ENCODE peak calls at places on chromosomes 5 and 9, in six cellular contexts. One of them, this sample, is unnamed.

GRCh38 chr5:130337179-130337888 is 433.1 kb downstream of the CHSY3 start:
- DNase-seq in A549: peak; percentile 27
- DNase-seq in K562: no peak
- DNase-seq in SK-N-SH: no peak
- DNase-seq in HepG2: no peak
- DNase-seq in GM12878: no peak
- DNase-seq in this sample: peak; percentile 15

GRCh38 chr9:127516835-127517607 is 65.7 kb downstream of the LRSAM1 start:
- DNase-seq in HepG2: no peak
- DNase-seq in GM12878: no peak
- DNase-seq in SK-N-SH: no peak
- DNase-seq in A549: no peak
- DNase-seq in K562: no peak
- DNase-seq in this sample: no peak

GRCh38 chr9:26723486-26723885 is 169.1 kb downstream of the CAAP1 start:
- DNase-seq in HepG2: peak; percentile 20
- DNase-seq in GM12878: no peak
- DNase-seq in K562: peak; percentile 21
- DNase-seq in SK-N-SH: no peak
- DNase-seq in A549: peak; percentile 44
- DNase-seq in this sample: peak; percentile 6

GRCh38 chr9:111961011-111961410 is 64.4 kb downstream of the UGCG start:
- DNase-seq in GM12878: no peak
- DNase-seq in K562: no peak
- DNase-seq in SK-N-SH: no peak
- DNase-seq in HepG2: no peak
- DNase-seq in A549: no peak
- DNase-seq in this sample: peak; percentile 79

GRCh38 chr5:137498301-137498735 is 808 bp downstream of the SPOCK1 start:
- DNase-seq in HepG2: no peak
- DNase-seq in A549: peak; percentile 28
- DNase-seq in GM12878: no peak
- DNase-seq in K562: no peak
- DNase-seq in SK-N-SH: peak; percentile 75
- DNase-seq in this sample: no peak

GRCh38 chr5:41722359-41722950 is 147.8 kb downstream of the OXCT1 start:
- DNase-seq in GM12878: no peak
- DNase-seq in HepG2: no peak
- DNase-seq in K562: no peak
- DNase-seq in A549: no peak
- DNase-seq in SK-N-SH: no peak
- DNase-seq in this sample: peak; percentile 10

GRCh38 chr9:78685471-78685870 is 388.5 kb downstream of the PSAT1 start:
- DNase-seq in K562: no peak
- DNase-seq in HepG2: no peak
- DNase-seq in GM12878: no peak
- DNase-seq in A549: no peak
- DNase-seq in SK-N-SH: no peak
- DNase-seq in this sample: no peak

GRCh38 chr9:81906656-81907055 is 21.6 kb upstream of the SPATA31D4 start:
- DNase-seq in K562: no peak
- DNase-seq in A549: no peak
- DNase-seq in GM12878: no peak
- DNase-seq in HepG2: no peak
- DNase-seq in SK-N-SH: no peak
- DNase-seq in this sample: peak; percentile 65

GRCh38 chr9:14313951-14314423 is at the start of gene NFIB:
- DNase-seq in GM12878: no peak
- DNase-seq in HepG2: peak; percentile 60
- DNase-seq in SK-N-SH: peak; percentile 88
- DNase-seq in A549: peak; percentile 18
- DNase-seq in K562: peak; percentile 62
- DNase-seq in this sample: peak; percentile 24

GRCh38 chr5:111641533-111642230 is 115.3 kb downstream of the NREP start:
- DNase-seq in K562: no peak
- DNase-seq in A549: no peak
- DNase-seq in HepG2: no peak
- DNase-seq in GM12878: no peak
- DNase-seq in SK-N-SH: no peak
- DNase-seq in this sample: peak; percentile 90

GRCh38 chr5:125597338-125597737 is 825.9 kb upstream of the GRAMD2B start:
- DNase-seq in A549: no peak
- DNase-seq in HepG2: no peak
- DNase-seq in SK-N-SH: no peak
- DNase-seq in K562: no peak
- DNase-seq in GM12878: no peak
- DNase-seq in this sample: peak; percentile 74

GRCh38 chr5:93088997-93089396 is 492.0 kb downstream of the NR2F1-AS1 start:
- DNase-seq in K562: no peak
- DNase-seq in A549: no peak
- DNase-seq in HepG2: no peak
- DNase-seq in GM12878: no peak
- DNase-seq in SK-N-SH: no peak
- DNase-seq in this sample: no peak

GRCh38 chr9:84166828-84167400 is 173.6 kb downstream of the SLC28A3 start:
- DNase-seq in A549: no peak
- DNase-seq in GM12878: no peak
- DNase-seq in HepG2: no peak
- DNase-seq in SK-N-SH: no peak
- DNase-seq in K562: no peak
- DNase-seq in this sample: no peak
- TF ChIP-seq SMC3 in A549: no peak
- TF ChIP-seq SMC3 in GM12878: no peak
- TF ChIP-seq SMC3 in HepG2: no peak
- TF ChIP-seq SMC3 in SK-N-SH: no peak
- TF ChIP-seq SMC3 in K562: no peak
- TF ChIP-seq SMC3 in this sample: no peak

GRCh38 chr5:154857091-154857533 is 1.3 kb upstream of the CNOT8 start:
- DNase-seq in SK-N-SH: no peak
- DNase-seq in HepG2: no peak
- DNase-seq in A549: peak; percentile 16
- DNase-seq in K562: peak; percentile 73
- DNase-seq in GM12878: no peak
- DNase-seq in this sample: no peak

GRCh38 chr5:154860123-154860522 is 1.7 kb downstream of the CNOT8 start:
- DNase-seq in K562: peak; percentile 41
- DNase-seq in GM12878: no peak
- DNase-seq in HepG2: peak; percentile 58
- DNase-seq in SK-N-SH: no peak
- DNase-seq in A549: no peak
- DNase-seq in this sample: peak; percentile 77

GRCh38 chr5:154858972-154859950 is 834 bp downstream of the CNOT8 start:
- DNase-seq in HepG2: no peak
- DNase-seq in A549: no peak
- DNase-seq in K562: peak; percentile 31
- DNase-seq in SK-N-SH: no peak
- DNase-seq in GM12878: no peak
- DNase-seq in this sample: no peak

GRCh38 chr5:154857534-154858250 is 735 bp upstream of the CNOT8 start:
- DNase-seq in HepG2: peak; percentile 93
- DNase-seq in GM12878: peak; percentile 62
- DNase-seq in A549: peak; percentile 90
- DNase-seq in K562: peak; percentile 95
- DNase-seq in SK-N-SH: peak; percentile 91
- DNase-seq in this sample: peak; percentile 96

GRCh38 chr5:154858251-154858971 is at the start of gene CNOT8:
- DNase-seq in K562: peak; percentile 99
- DNase-seq in A549: peak; percentile 80
- DNase-seq in SK-N-SH: peak; percentile 95
- DNase-seq in GM12878: peak; percentile 87
- DNase-seq in HepG2: peak; percentile 94
- DNase-seq in this sample: peak; percentile 98
- TF ChIP-seq SMC3 in K562: peak; percentile 15
- TF ChIP-seq SMC3 in A549: no peak
- TF ChIP-seq SMC3 in SK-N-SH: no peak
- TF ChIP-seq SMC3 in GM12878: no peak
- TF ChIP-seq SMC3 in HepG2: no peak
- TF ChIP-seq SMC3 in this sample: no peak

GRCh38 chr9:137875846-137876245 is 1.7 kb upstream of the CACNA1B start:
- DNase-seq in SK-N-SH: no peak
- DNase-seq in GM12878: no peak
- DNase-seq in A549: no peak
- DNase-seq in K562: no peak
- DNase-seq in HepG2: no peak
- DNase-seq in this sample: no peak
- TF ChIP-seq SMC3 in SK-N-SH: no peak
- TF ChIP-seq SMC3 in GM12878: no peak
- TF ChIP-seq SMC3 in A549: no peak
- TF ChIP-seq SMC3 in K562: no peak
- TF ChIP-seq SMC3 in HepG2: no peak
- TF ChIP-seq SMC3 in this sample: no peak

GRCh38 chr5:74198156-74198555 is 442.4 kb downstream of the ENC1 start:
- DNase-seq in GM12878: no peak
- DNase-seq in SK-N-SH: no peak
- DNase-seq in A549: no peak
- DNase-seq in HepG2: no peak
- DNase-seq in K562: no peak
- DNase-seq in this sample: no peak

GRCh38 chr5:74199436-74200210 is 440.9 kb downstream of the ENC1 start:
- DNase-seq in SK-N-SH: no peak
- DNase-seq in HepG2: no peak
- DNase-seq in A549: no peak
- DNase-seq in GM12878: no peak
- DNase-seq in K562: no peak
- DNase-seq in this sample: peak; percentile 74

GRCh38 chr5:74201334-74202081 is 439.0 kb downstream of the ENC1 start:
- DNase-seq in GM12878: peak; percentile 63
- DNase-seq in K562: peak; percentile 8
- DNase-seq in HepG2: no peak
- DNase-seq in SK-N-SH: no peak
- DNase-seq in A549: no peak
- DNase-seq in this sample: peak; percentile 51

GRCh38 chr5:74200560-74200959 is 440.0 kb downstream of the ENC1 start:
- DNase-seq in K562: no peak
- DNase-seq in GM12878: no peak
- DNase-seq in SK-N-SH: no peak
- DNase-seq in A549: no peak
- DNase-seq in HepG2: no peak
- DNase-seq in this sample: no peak

DNA sequence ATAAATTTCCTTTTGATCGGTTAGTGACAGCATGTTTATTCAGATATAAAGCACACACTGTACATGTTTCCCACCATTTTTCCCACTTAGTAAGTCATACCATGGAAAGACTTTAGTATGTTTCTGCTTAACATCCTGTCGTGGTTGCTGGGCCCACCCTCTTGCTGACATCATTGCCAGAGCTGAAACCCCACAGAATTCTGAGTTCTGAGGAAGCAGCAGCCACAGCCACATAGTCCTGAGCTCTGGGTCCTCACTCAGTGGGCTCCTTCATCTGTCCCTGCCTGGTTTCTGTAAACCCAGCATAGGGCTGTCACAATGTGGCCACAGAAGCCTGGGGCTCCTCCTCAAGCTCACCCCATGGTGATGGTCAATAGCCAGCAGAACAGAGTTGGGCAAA is 441.5 kb downstream of the ENC1 start:
- DNase-seq in HepG2: no peak
- DNase-seq in GM12878: no peak
- DNase-seq in K562: no peak
- DNase-seq in SK-N-SH: no peak
- DNase-seq in A549: no peak
- DNase-seq in this sample: peak; percentile 64
- TF ChIP-seq SMC3 in HepG2: no peak
- TF ChIP-seq SMC3 in GM12878: no peak
- TF ChIP-seq SMC3 in K562: no peak
- TF ChIP-seq SMC3 in SK-N-SH: no peak
- TF ChIP-seq SMC3 in A549: no peak
- TF ChIP-seq SMC3 in this sample: no peak

GRCh38 chr5:64834037-64834436 is 65.3 kb downstream of the CWC27 start:
- DNase-seq in HepG2: no peak
- DNase-seq in A549: no peak
- DNase-seq in K562: no peak
- DNase-seq in GM12878: no peak
- DNase-seq in SK-N-SH: no peak
- DNase-seq in this sample: peak; percentile 44
- TF ChIP-seq SMC3 in HepG2: no peak
- TF ChIP-seq SMC3 in A549: no peak
- TF ChIP-seq SMC3 in K562: no peak
- TF ChIP-seq SMC3 in GM12878: no peak
- TF ChIP-seq SMC3 in SK-N-SH: no peak
- TF ChIP-seq SMC3 in this sample: no peak

DNA sequence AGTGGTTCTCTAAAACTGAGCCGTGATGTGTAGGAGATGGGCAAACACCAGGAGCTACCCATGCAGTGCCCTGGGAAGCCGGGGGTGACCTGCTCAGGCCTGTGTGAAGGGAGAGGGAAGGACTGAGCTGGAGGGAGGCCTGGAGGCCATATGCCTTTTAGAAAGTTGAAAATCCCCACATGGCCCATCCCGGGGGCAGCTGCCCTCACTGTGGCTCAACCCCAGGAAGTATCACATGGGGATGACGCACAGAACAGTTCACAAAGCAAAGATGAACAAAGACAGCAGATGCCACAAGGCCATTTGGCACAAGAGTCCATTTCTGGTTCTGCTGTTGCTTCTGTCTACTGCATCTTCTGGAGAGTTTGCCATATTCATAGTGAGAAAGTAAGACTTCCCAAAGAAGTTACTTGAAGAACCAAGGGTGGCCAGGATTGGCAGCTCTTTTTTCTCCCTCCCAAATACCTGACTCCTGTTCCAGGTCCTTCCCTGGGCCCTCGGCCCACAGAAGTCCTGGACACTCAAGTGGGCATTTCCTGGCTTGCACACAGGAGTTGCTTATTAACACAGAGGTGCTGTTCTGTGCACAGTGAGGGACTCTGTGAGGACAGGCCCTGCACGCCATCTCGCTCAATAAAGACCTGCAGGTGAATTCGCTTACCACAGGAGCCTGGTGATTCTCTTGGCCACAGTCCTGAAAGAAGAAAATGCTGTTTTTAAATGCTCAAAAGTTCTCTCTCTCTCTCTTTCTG is 25.1 kb downstream of the ACSL6 start:
- DNase-seq in GM12878: no peak
- DNase-seq in SK-N-SH: no peak
- DNase-seq in K562: no peak
- DNase-seq in HepG2: no peak
- DNase-seq in A549: no peak
- DNase-seq in this sample: peak; percentile 4
- TF ChIP-seq SMC3 in GM12878: no peak
- TF ChIP-seq SMC3 in SK-N-SH: no peak
- TF ChIP-seq SMC3 in K562: no peak
- TF ChIP-seq SMC3 in HepG2: no peak
- TF ChIP-seq SMC3 in A549: no peak
- TF ChIP-seq SMC3 in this sample: no peak

GRCh38 chr5:43017438-43017820 is 22.7 kb downstream of the ANXA2R start:
- DNase-seq in GM12878: no peak
- DNase-seq in SK-N-SH: no peak
- DNase-seq in A549: no peak
- DNase-seq in HepG2: peak; percentile 35
- DNase-seq in K562: no peak
- DNase-seq in this sample: peak; percentile 55
- TF ChIP-seq SMC3 in GM12878: no peak
- TF ChIP-seq SMC3 in SK-N-SH: no peak
- TF ChIP-seq SMC3 in A549: no peak
- TF ChIP-seq SMC3 in HepG2: no peak
- TF ChIP-seq SMC3 in K562: no peak
- TF ChIP-seq SMC3 in this sample: no peak

This sample was measured in IMR-90.